ENCODE peak calls at places on chromosomes 12 and 14, in nine cellular contexts. O, S, N, I, L, B, Q, F and R are unnamed samples.

GRCh38 chr14:77076118-77076631 is 21.9 kb upstream of the CIPC start:
- DNase-seq in O (peak; percentile 81), S (no peak), B (peak; percentile 25), F (peak; percentile 69), Q (no peak), L (no peak), N (no peak), I (no peak), R (peak; percentile 89)

GRCh38 chr14:54109521-54110120 is 153.0 kb upstream of the BMP4 start:
- DNase-seq in B (no peak), S (no peak), I (no peak), O (no peak), L (no peak), Q (no peak), N (no peak), F (no peak), R (no peak)

GRCh38 chr14:71588028-71588427 is 344.2 kb upstream of the RGS6 start:
- DNase-seq in N (no peak), S (no peak), B (no peak), L (no peak), I (peak; percentile 21), Q (no peak), O (no peak), F (no peak), R (no peak)

GRCh38 chr12:123941485-123942276 is 30.9 kb downstream of the CCDC92 start:
- DNase-seq in Q (no peak), B (no peak), O (no peak), N (no peak), I (no peak), L (no peak), F (no peak), S (no peak), R (peak; percentile 71)

GRCh38 chr14:69924181-69924580 is 45.0 kb downstream of the SMOC1 start:
- DNase-seq in Q (no peak), I (no peak), L (no peak), F (no peak), B (no peak), S (no peak), N (no peak), O (no peak), R (no peak)

GRCh38 chr12:29711381-29711780 is 72.4 kb downstream of the TMTC1 start:
- DNase-seq in Q (no peak), N (no peak), O (no peak), I (no peak), S (no peak), F (no peak), B (no peak), L (no peak), R (no peak)

GRCh38 chr12:75208851-75209781 is 523 bp downstream of the KCNC2 start:
- DNase-seq in F (peak; percentile 67), L (no peak), B (no peak), O (peak; percentile 11), I (peak; percentile 58), S (peak; percentile 28), Q (no peak), N (peak; percentile 59), R (peak; percentile 62)

GRCh38 chr12:100987552-100988277 is 193.1 kb downstream of the ANO4 start:
- DNase-seq in B (peak; percentile 9), S (peak; percentile 14), I (peak; percentile 70), O (peak; percentile 11), N (peak; percentile 53), L (no peak), Q (no peak), F (peak; percentile 51), R (no peak)

GRCh38 chr12:45670339-45671065 is 59.0 kb upstream of the ARID2 start:
- DNase-seq in F (no peak), I (no peak), L (no peak), O (no peak), N (no peak), Q (no peak), B (no peak), S (no peak), R (no peak)

GRCh38 chr14:57982802-57983201 is 116.9 kb upstream of the SLC35F4 start:
- DNase-seq in L (no peak), N (no peak), I (peak; percentile 7), O (no peak), Q (no peak), B (no peak), F (no peak), S (no peak), R (no peak)

GRCh38 chr12:92821142-92821541 is 108.0 kb downstream of the EEA1 start:
- DNase-seq in N (no peak), L (no peak), F (no peak), I (no peak), O (no peak), B (no peak), S (no peak), Q (no peak), R (no peak)

GRCh38 chr12:70730675-70731180 is 93.5 kb upstream of the PTPRB start:
- DNase-seq in F (no peak), O (no peak), S (no peak), L (no peak), I (no peak), N (no peak), B (no peak), Q (no peak), R (no peak)

GRCh38 chr12:76866726-76867125 is 12.1 kb downstream of the CSRP2 start:
- DNase-seq in N (peak; percentile 88), S (no peak), L (no peak), Q (no peak), B (no peak), O (no peak), F (no peak), I (peak; percentile 55), R (no peak)

GRCh38 chr12:30840715-30841114 is 85.8 kb upstream of the TSPAN11 start:
- DNase-seq in I (no peak), O (no peak), L (no peak), B (no peak), Q (no peak), S (no peak), N (no peak), F (no peak), R (no peak)

GRCh38 chr14:48936352-48936751 is 649.8 kb downstream of the RPS29 start:
- DNase-seq in O (no peak), I (peak; percentile 15), S (peak; percentile 3), B (no peak), F (no peak), N (peak; percentile 10), L (no peak), Q (no peak), R (no peak)

GRCh38 chr14:79544671-79545070 is 666.6 kb downstream of the DIO2 start:
- DNase-seq in F (no peak), B (no peak), O (no peak), L (no peak), I (peak; percentile 9), S (no peak), N (no peak), Q (no peak), R (no peak)

GRCh38 chr14:91755560-91755959 is 23.7 kb upstream of the CATSPERB start:
- DNase-seq in S (peak; percentile 55), N (no peak), O (no peak), Q (no peak), B (no peak), I (no peak), F (no peak), L (no peak), R (no peak)

GRCh38 chr14:80077262-80077661 is 134.0 kb downstream of the DIO2 start:
- DNase-seq in S (no peak), O (no peak), Q (no peak), I (no peak), F (no peak), N (no peak), L (no peak), B (no peak), R (no peak)

GRCh38 chr12:62446741-62447452 is 19.7 kb upstream of the MON2 start:
- DNase-seq in N (no peak), Q (no peak), O (no peak), I (no peak), S (no peak), B (no peak), F (no peak), L (no peak), R (no peak)

GRCh38 chr14:58272589-58273372 is 25.6 kb upstream of the ARID4A start:
- DNase-seq in N (no peak), O (no peak), I (peak; percentile 12), S (no peak), L (no peak), F (no peak), Q (no peak), B (no peak), R (no peak)

GRCh38 chr14:38357557-38357956 is 101.7 kb upstream of the CLEC14A start:
- DNase-seq in N (no peak), L (no peak), Q (no peak), B (no peak), S (peak; percentile 12), O (no peak), I (peak; percentile 63), F (no peak), R (no peak)

GRCh38 chr12:96230646-96231045 is 36.5 kb downstream of the ELK3 start:
- DNase-seq in I (no peak), F (no peak), S (no peak), N (no peak), L (no peak), Q (no peak), O (no peak), B (no peak), R (no peak)

GRCh38 chr12:89783321-89784060 is 74.9 kb upstream of the ATP2B1 start:
- DNase-seq in O (no peak), I (peak; percentile 23), N (peak; percentile 81), Q (no peak), F (no peak), L (no peak), B (no peak), S (no peak), R (no peak)